ENCODE peak calls at places on chromosomes 13 and 19, in four cellular contexts. One of them, this sample, is unnamed.

GRCh38 chr19:34687348-34687747 is 9.9 kb downstream of the ZNF302 start:
- DNase-seq in endothelial cell of umbilical vein: no peak
- DNase-seq in esophagus squamous epithelium: no peak
- DNase-seq in aorta: no peak
- DNase-seq in this sample: no peak

GRCh38 chr13:44734204-44734707 is 158.1 kb upstream of the TSC22D1 start:
- DNase-seq in esophagus squamous epithelium: no peak
- DNase-seq in aorta: peak; percentile 69
- DNase-seq in endothelial cell of umbilical vein: no peak
- DNase-seq in this sample: no peak

GRCh38 chr13:35144496-35144895 is 202.4 kb downstream of the NBEA start:
- DNase-seq in endothelial cell of umbilical vein: peak; percentile 28
- DNase-seq in esophagus squamous epithelium: no peak
- DNase-seq in aorta: no peak
- DNase-seq in this sample: no peak

GRCh38 chr19:56840452-56841193 is at the start of the genes PEG3 and ZIM2:
- DNase-seq in endothelial cell of umbilical vein: no peak
- DNase-seq in aorta: peak; percentile 72
- DNase-seq in esophagus squamous epithelium: no peak
- DNase-seq in this sample: peak; percentile 77

GRCh38 chr19:30670562-30671513 is 298.7 kb downstream of the ZNF536 start:
- DNase-seq in endothelial cell of umbilical vein: no peak
- DNase-seq in esophagus squamous epithelium: no peak
- DNase-seq in aorta: no peak
- DNase-seq in this sample: no peak

GRCh38 chr19:33389574-33390119 is 16.1 kb downstream of the CEBPG start:
- DNase-seq in esophagus squamous epithelium: no peak
- DNase-seq in aorta: peak; percentile 44
- DNase-seq in endothelial cell of umbilical vein: no peak
- DNase-seq in this sample: no peak

GRCh38 chr19:49071860-49072547 is 495 bp downstream of the KCNA7 start:
- DNase-seq in aorta: no peak
- DNase-seq in endothelial cell of umbilical vein: no peak
- DNase-seq in esophagus squamous epithelium: no peak
- DNase-seq in this sample: no peak

GRCh38 chr13:54091884-54092283 is 1063.3 kb downstream of the OLFM4 start:
- DNase-seq in esophagus squamous epithelium: no peak
- DNase-seq in aorta: no peak
- DNase-seq in endothelial cell of umbilical vein: no peak
- DNase-seq in this sample: no peak

GRCh38 chr19:46124638-46125115 is at the start of gene IGFL3:
- DNase-seq in endothelial cell of umbilical vein: no peak
- DNase-seq in esophagus squamous epithelium: no peak
- DNase-seq in aorta: no peak
- DNase-seq in this sample: no peak

GRCh38 chr19:49861127-49861526 is 6.2 kb downstream of the PNKP start:
- DNase-seq in aorta: no peak
- DNase-seq in endothelial cell of umbilical vein: no peak
- DNase-seq in esophagus squamous epithelium: no peak
- DNase-seq in this sample: no peak

GRCh38 chr13:51914137-51914493 is 52.3 kb downstream of the CCDC70 start:
- DNase-seq in endothelial cell of umbilical vein: no peak
- DNase-seq in aorta: no peak
- DNase-seq in esophagus squamous epithelium: no peak
- DNase-seq in this sample: no peak

DNA sequence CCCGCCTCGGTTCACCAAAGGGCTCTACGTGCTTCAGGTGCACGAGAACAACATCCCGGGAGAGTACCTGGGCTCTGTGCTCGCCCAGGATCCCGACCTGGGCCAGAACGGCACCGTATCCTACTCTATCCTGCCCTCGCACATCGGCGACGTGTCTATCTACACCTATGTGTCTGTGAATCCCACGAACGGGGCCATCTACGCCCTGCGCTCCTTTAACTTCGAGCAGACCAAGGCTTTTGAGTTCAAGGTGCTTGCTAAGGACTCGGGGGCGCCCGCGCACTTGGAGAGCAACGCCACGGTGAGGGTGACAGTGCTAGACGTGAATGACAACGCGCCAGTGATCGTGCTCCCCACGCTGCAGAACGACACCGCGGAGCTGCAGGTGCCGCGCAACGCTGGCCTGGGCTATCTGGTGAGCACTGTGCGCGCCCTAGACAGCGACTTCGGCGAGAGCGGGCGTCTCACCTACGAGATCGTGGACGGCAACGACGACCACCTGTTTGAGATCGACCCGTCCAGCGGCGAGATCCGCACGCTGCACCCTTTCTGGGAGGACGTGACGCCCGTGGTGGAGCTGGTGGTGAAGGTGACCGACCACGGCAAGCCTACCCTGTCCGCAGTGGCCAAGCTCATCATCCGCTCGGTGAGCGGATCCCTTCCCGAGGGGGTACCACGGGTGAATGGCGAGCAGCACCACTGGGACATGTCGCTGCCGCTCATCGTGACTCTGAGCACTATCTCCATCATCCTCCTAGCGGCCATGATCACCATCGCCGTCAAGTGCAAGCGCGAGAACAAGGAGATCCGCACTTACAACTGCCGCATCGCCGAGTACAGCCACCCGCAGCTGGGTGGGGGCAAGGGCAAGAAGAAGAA is 2.6 kb downstream of the PCDH17 start:
- DNase-seq in aorta: peak; percentile 42
- DNase-seq in endothelial cell of umbilical vein: peak; percentile 36
- DNase-seq in esophagus squamous epithelium: no peak
- DNase-seq in this sample: no peak
- H3K27ac ChIP-seq in aorta: no peak overlapping the region
- H3K27ac ChIP-seq in endothelial cell of umbilical vein: no peak overlapping the region
- H3K27ac ChIP-seq in esophagus squamous epithelium: peak overlapping the region; percentile 67
- H3K27ac ChIP-seq in this sample: peak overlapping the region; percentile 79

GRCh38 chr13:20988033-20988908 is 73.1 kb downstream of the LATS2 start:
- DNase-seq in endothelial cell of umbilical vein: no peak
- DNase-seq in esophagus squamous epithelium: no peak
- DNase-seq in aorta: no peak
- DNase-seq in this sample: peak; percentile 44

GRCh38 chr13:20991741-20992520 is 69.5 kb downstream of the LATS2 start:
- DNase-seq in endothelial cell of umbilical vein: no peak
- DNase-seq in aorta: no peak
- DNase-seq in esophagus squamous epithelium: no peak
- DNase-seq in this sample: peak; percentile 53

GRCh38 chr13:20989883-20990282 is 71.5 kb downstream of the LATS2 start:
- DNase-seq in aorta: no peak
- DNase-seq in endothelial cell of umbilical vein: no peak
- DNase-seq in esophagus squamous epithelium: no peak
- DNase-seq in this sample: peak; percentile 42

GRCh38 chr13:20990910-20991525 is 70.4 kb downstream of the LATS2 start:
- DNase-seq in esophagus squamous epithelium: no peak
- DNase-seq in aorta: no peak
- DNase-seq in endothelial cell of umbilical vein: no peak
- DNase-seq in this sample: peak; percentile 54

GRCh38 chr13:20988909-20989735 is 72.3 kb downstream of the LATS2 start:
- DNase-seq in esophagus squamous epithelium: no peak
- DNase-seq in endothelial cell of umbilical vein: no peak
- DNase-seq in aorta: no peak
- DNase-seq in this sample: peak; percentile 56
- H3K27ac ChIP-seq in esophagus squamous epithelium: no peak overlapping the region
- H3K27ac ChIP-seq in endothelial cell of umbilical vein: no peak overlapping the region
- H3K27ac ChIP-seq in aorta: no peak overlapping the region
- H3K27ac ChIP-seq in this sample: no peak overlapping the region

GRCh38 chr13:113491982-113492381 is 1.5 kb upstream of the DCUN1D2 start:
- DNase-seq in endothelial cell of umbilical vein: no peak
- DNase-seq in aorta: no peak
- DNase-seq in esophagus squamous epithelium: no peak
- DNase-seq in this sample: no peak

GRCh38 chr13:113489549-113490495 is 689 bp downstream of the DCUN1D2 start:
- DNase-seq in aorta: no peak
- DNase-seq in esophagus squamous epithelium: no peak
- DNase-seq in endothelial cell of umbilical vein: peak; percentile 48
- DNase-seq in this sample: no peak

GRCh38 chr13:113493315-113493951 is 2.9 kb upstream of the DCUN1D2 start:
- DNase-seq in aorta: no peak
- DNase-seq in endothelial cell of umbilical vein: peak; percentile 95
- DNase-seq in esophagus squamous epithelium: no peak
- DNase-seq in this sample: no peak

GRCh38 chr13:113490496-113491417 is at the start of gene DCUN1D2:
- DNase-seq in esophagus squamous epithelium: peak; percentile 27
- DNase-seq in endothelial cell of umbilical vein: peak; percentile 97
- DNase-seq in aorta: peak; percentile 97
- DNase-seq in this sample: peak; percentile 91

GRCh38 chr13:113491418-113491883 is 940 bp upstream of the DCUN1D2 start:
- DNase-seq in aorta: peak; percentile 69
- DNase-seq in esophagus squamous epithelium: no peak
- DNase-seq in endothelial cell of umbilical vein: peak; percentile 46
- DNase-seq in this sample: no peak
- H3K27ac ChIP-seq in aorta: peak overlapping the region; percentile 85
- H3K27ac ChIP-seq in esophagus squamous epithelium: peak overlapping the region; percentile 93
- H3K27ac ChIP-seq in endothelial cell of umbilical vein: peak overlapping the region; percentile 63
- H3K27ac ChIP-seq in this sample: peak overlapping the region; percentile 90

GRCh38 chr13:100197591-100198365 is 108.9 kb downstream of the PCCA start:
- DNase-seq in aorta: no peak
- DNase-seq in esophagus squamous epithelium: no peak
- DNase-seq in endothelial cell of umbilical vein: no peak
- DNase-seq in this sample: no peak

GRCh38 chr13:100195568-100195967 is 106.7 kb downstream of the PCCA start:
- DNase-seq in aorta: no peak
- DNase-seq in esophagus squamous epithelium: no peak
- DNase-seq in endothelial cell of umbilical vein: no peak
- DNase-seq in this sample: no peak

GRCh38 chr13:100197116-100197515 is 108.2 kb downstream of the PCCA start:
- DNase-seq in endothelial cell of umbilical vein: no peak
- DNase-seq in aorta: no peak
- DNase-seq in esophagus squamous epithelium: no peak
- DNase-seq in this sample: no peak

DNA sequence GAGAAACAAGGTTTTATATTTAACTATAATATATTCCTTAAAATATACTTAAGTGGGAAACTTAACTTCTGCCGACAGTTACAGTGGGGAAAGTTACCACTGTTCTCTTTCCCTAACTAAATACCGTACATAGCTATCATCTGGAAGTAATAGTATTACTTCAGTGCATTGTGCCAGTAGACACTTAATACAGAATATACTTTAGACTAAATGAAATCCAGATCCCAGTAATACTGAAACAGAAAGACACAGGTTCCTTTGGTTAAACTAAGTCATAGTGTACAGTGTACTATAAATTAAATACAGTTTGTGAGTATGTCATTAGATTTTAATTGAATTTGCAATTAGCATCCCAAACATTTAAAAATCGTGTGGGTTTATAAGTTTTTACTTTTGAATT is 107.5 kb downstream of the PCCA start:
- DNase-seq in endothelial cell of umbilical vein: no peak
- DNase-seq in esophagus squamous epithelium: no peak
- DNase-seq in aorta: no peak
- DNase-seq in this sample: no peak
- H3K27ac ChIP-seq in endothelial cell of umbilical vein: no peak overlapping the region
- H3K27ac ChIP-seq in esophagus squamous epithelium: no peak overlapping the region
- H3K27ac ChIP-seq in aorta: no peak overlapping the region
- H3K27ac ChIP-seq in this sample: no peak overlapping the region

GRCh38 chr13:20157387-20157786 is 3.5 kb downstream of the GJA3 start:
- DNase-seq in endothelial cell of umbilical vein: no peak
- DNase-seq in esophagus squamous epithelium: no peak
- DNase-seq in aorta: no peak
- DNase-seq in this sample: peak; percentile 40

GRCh38 chr13:20161275-20161950 is 561 bp upstream of the GJA3 start:
- DNase-seq in aorta: no peak
- DNase-seq in esophagus squamous epithelium: no peak
- DNase-seq in endothelial cell of umbilical vein: no peak
- DNase-seq in this sample: peak; percentile 42

GRCh38 chr13:20161951-20162300 is 1.1 kb upstream of the GJA3 start:
- DNase-seq in esophagus squamous epithelium: no peak
- DNase-seq in endothelial cell of umbilical vein: no peak
- DNase-seq in aorta: no peak
- DNase-seq in this sample: no peak

GRCh38 chr13:20159646-20160345 is 1.1 kb downstream of the GJA3 start:
- DNase-seq in esophagus squamous epithelium: no peak
- DNase-seq in endothelial cell of umbilical vein: peak; percentile 20
- DNase-seq in aorta: no peak
- DNase-seq in this sample: peak; percentile 43

GRCh38 chr13:20160346-20161274 is at the start of gene GJA3:
- DNase-seq in esophagus squamous epithelium: no peak
- DNase-seq in aorta: no peak
- DNase-seq in endothelial cell of umbilical vein: no peak
- DNase-seq in this sample: peak; percentile 57
- H3K27ac ChIP-seq in esophagus squamous epithelium: no peak within 1 kb of the TSS
- H3K27ac ChIP-seq in aorta: no peak within 1 kb of the TSS
- H3K27ac ChIP-seq in endothelial cell of umbilical vein: no peak within 1 kb of the TSS
- H3K27ac ChIP-seq in this sample: peak within 1 kb of the TSS; percentile 82

This sample was measured in right atrium auricular region.